ENCODE peak calls at places on chromosome X, in ten cellular contexts. D is adrenal gland, F is left ventricle myocardium inferior, S is SJSA1, W is colonic mucosa, Z is ovary, X is neuronal stem cell, C is endodermal cell, L is uterus, U is GM23338. T is an unnamed sample. For H3K4me1 and H3K27me3, the result is how much of the 10 kb centered on the place peaks cover.

GRCh38 chrX:26466387-26466786 is 250.4 kb downstream of the MAGEB5 start:
- DNase-seq in X (no peak), Z (no peak), C (no peak), L (no peak), U (no peak), S (no peak), W (no peak), D (no peak), F (no peak), T (no peak)

GRCh38 chrX:65874765-65875164 is 165.1 kb downstream of the VSIG4 start:
- DNase-seq in L (no peak), U (no peak), Z (no peak), F (no peak), W (no peak), D (no peak), C (no peak), S (no peak), X (no peak), T (no peak)

GRCh38 chrX:38220024-38220935 is at the start of gene SRPX:
- DNase-seq in X (peak), W (peak), C (peak), D (peak), S (peak), Z (peak), L (peak), F (peak), U (peak), T (peak)

GRCh38 chrX:29948653-29949052 is 266.7 kb upstream of the MAGEB2 start:
- DNase-seq in X (no peak), D (no peak), L (no peak), S (no peak), F (no peak), C (no peak), U (no peak), Z (no peak), W (no peak), T (no peak)

GRCh38 chrX:154730271-154730883 is 20.5 kb downstream of the GAB3 start:
- DNase-seq in S (no peak), F (peak), D (peak), X (no peak), W (no peak), C (no peak), L (peak), U (no peak), Z (no peak), T (peak)

GRCh38 chrX:64427787-64428186 is 32.5 kb upstream of the MTMR8 start:
- DNase-seq in Z (no peak), C (no peak), X (no peak), D (no peak), U (no peak), W (no peak), F (no peak), S (no peak), L (no peak), T (no peak)

GRCh38 chrX:71622347-71623104 is 4.2 kb upstream of the CXCR3 start:
- DNase-seq in W (peak), D (peak), L (peak), F (peak), C (peak), X (peak), Z (peak), S (no peak), U (peak), T (peak)

GRCh38 chrX:16666541-16666940 is 16.6 kb downstream of the S100G start:
- DNase-seq in F (no peak), U (no peak), L (no peak), D (no peak), W (no peak), C (peak), X (no peak), Z (no peak), S (peak), T (no peak)

GRCh38 chrX:153161952-153162351 is 17.1 kb upstream of the MAGEA1 start:
- DNase-seq in X (no peak), W (no peak), S (no peak), U (no peak), Z (no peak), C (no peak), D (no peak), L (no peak), F (no peak), T (no peak)

GRCh38 chrX:103211012-103211715 is 3.7 kb upstream of the BEX4 start:
- DNase-seq in S (peak), U (peak), C (peak), D (peak), F (no peak), W (peak), Z (no peak), X (peak), L (peak), T (peak)

GRCh38 chrX:69616520-69617203 is 749 bp downstream of the EDA start:
- DNase-seq in X (no peak), L (peak), D (peak), S (no peak), C (peak), U (peak), Z (peak), F (peak), W (peak), T (peak)

GRCh38 chrX:101291204-101291603 is at the start of gene TAF7L:
- DNase-seq in F (no peak), C (no peak), S (no peak), W (no peak), L (no peak), X (no peak), U (peak), D (no peak), Z (no peak), T (no peak)

GRCh38 chrX:45743081-45743533 is 542.4 kb upstream of the DIPK2B start:
- DNase-seq in F (no peak), Z (no peak), D (no peak), L (no peak), X (no peak), C (peak), W (no peak), U (peak), S (no peak), T (no peak)

GRCh38 chrX:99603076-99603814 is 806.8 kb downstream of the PCDH19 start:
- DNase-seq in L (no peak), F (no peak), Z (no peak), S (no peak), W (no peak), U (peak), D (no peak), X (no peak), C (no peak), T (no peak)

DNA sequence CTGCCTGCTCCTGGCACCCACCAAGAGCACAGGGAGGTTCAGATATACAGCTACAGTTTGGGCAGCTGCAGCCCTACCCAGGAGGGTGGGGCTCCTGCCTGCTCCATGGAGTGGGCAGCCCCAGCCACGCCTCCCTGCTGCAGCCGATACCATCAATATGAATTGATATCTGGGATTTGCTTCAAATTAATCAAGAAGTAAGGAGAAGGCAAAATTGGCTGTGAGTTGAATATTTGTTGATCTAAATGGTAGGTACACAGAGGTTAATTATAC is 31.2 kb upstream of the ZNF280C start:
- DNase-seq in L (no peak), S (no peak), F (no peak), Z (no peak), W (no peak), C (no peak), U (no peak), X (no peak), D (no peak), T (no peak)
- H3K4me3 ChIP-seq in L (no peak), S (no peak), F (no peak), Z (no peak), W (no peak), C (no peak), U (no peak), X (no peak), D (no peak), T (no peak)

GRCh38 chrX:2710496-2710895 is 19.4 kb downstream of the CD99 start:
- DNase-seq in D (no peak), W (no peak), U (peak), S (no peak), C (no peak), L (no peak), F (no peak), Z (no peak), X (no peak), T (no peak)
- H3K4me1 ChIP-seq in D (under half), W (under half), U (under half), S (under half), C (under half), L (under half), F (half or more), Z (under half), X (under half), T (under half)

GRCh38 chrX:644304-645023 is 13.9 kb downstream of the SHOX start:
- DNase-seq in W (peak), D (no peak), X (no peak), Z (no peak), F (no peak), S (no peak), U (peak), C (peak), L (no peak), T (no peak)

GRCh38 chrX:643911-644303 is 13.3 kb downstream of the SHOX start:
- DNase-seq in W (no peak), S (no peak), C (no peak), U (peak), L (no peak), D (no peak), X (no peak), F (no peak), Z (no peak), T (no peak)

GRCh38 chrX:645024-645376 is 14.4 kb downstream of the SHOX start:
- DNase-seq in C (peak), L (no peak), X (no peak), U (peak), F (no peak), W (peak), D (no peak), S (no peak), Z (no peak), T (no peak)

GRCh38 chrX:646796-647195 is 16.2 kb downstream of the SHOX start:
- DNase-seq in X (no peak), D (no peak), Z (no peak), C (no peak), L (no peak), F (no peak), W (no peak), U (no peak), S (no peak), T (no peak)

DNA sequence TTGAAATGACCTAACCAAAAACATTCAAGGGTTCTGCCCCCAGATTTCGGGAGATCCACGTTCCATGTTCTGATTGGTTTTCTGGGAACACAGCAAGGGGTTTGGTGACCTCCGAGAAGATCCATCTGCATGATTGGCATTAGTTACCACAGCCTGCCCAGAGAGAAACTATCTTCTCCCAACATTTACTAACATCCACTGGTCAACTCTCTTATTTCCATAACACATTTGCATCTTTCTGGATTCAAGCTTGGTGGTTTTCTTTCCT is 15.6 kb downstream of the SHOX start:
- DNase-seq in U (no peak), C (peak), W (no peak), L (no peak), S (no peak), Z (no peak), D (no peak), F (no peak), X (no peak), T (no peak)
- H3K27me3 ChIP-seq in U (half or more), C (half or more), W (under half), L (under half), S (under half), Z (under half), D (under half), F (half or more), X (under half), T (under half)

GRCh38 chrX:129193357-129193756 is 329.9 kb downstream of the SMARCA1 start:
- DNase-seq in U (no peak), Z (no peak), C (no peak), X (no peak), D (no peak), S (no peak), L (no peak), F (peak), W (peak), T (no peak)

DNA sequence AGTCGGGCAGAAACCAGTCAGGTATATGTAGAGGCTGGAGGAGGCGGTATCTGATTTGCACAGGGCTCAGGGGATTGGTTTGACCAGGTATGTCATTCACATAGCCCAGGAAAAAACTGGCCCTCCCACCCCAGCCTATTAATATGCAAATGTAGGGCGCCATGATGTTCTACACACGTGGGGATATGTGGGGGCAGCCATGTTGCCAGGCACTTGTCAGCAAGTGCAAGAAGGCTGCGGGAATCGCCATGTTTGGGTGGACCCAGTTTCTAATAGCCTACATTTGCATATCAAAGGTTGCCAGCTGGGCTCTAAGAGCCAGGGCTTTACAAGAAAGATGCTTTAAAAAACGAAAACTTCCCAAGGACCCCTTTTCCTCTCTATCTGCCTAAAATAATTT is 335.1 kb downstream of the SMARCA1 start:
- DNase-seq in C (peak), X (no peak), L (no peak), U (peak), S (no peak), D (no peak), F (no peak), Z (no peak), W (no peak), T (no peak)
- H3K4me3 ChIP-seq in C (no peak), X (no peak), L (no peak), U (no peak), S (no peak), D (no peak), F (no peak), Z (no peak), W (no peak), T (no peak)

GRCh38 chrX:19865567-19866363 is 21.6 kb downstream of the SH3KBP1 start:
- DNase-seq in S (no peak), C (no peak), W (no peak), U (no peak), L (no peak), D (no peak), F (no peak), Z (no peak), X (no peak), T (peak)

GRCh38 chrX:19863237-19864223 is 23.9 kb downstream of the SH3KBP1 start:
- DNase-seq in C (no peak), L (no peak), S (peak), D (no peak), F (no peak), W (no peak), U (no peak), X (no peak), Z (no peak), T (no peak)

GRCh38 chrX:19862634-19863236 is 24.7 kb downstream of the SH3KBP1 start:
- DNase-seq in D (no peak), C (no peak), Z (no peak), F (no peak), L (no peak), X (no peak), W (no peak), U (peak), S (no peak), T (no peak)

GRCh38 chrX:19866626-19867410 is 20.6 kb downstream of the SH3KBP1 start:
- DNase-seq in L (no peak), Z (no peak), D (no peak), W (no peak), S (no peak), U (no peak), F (no peak), X (no peak), C (no peak), T (no peak)

GRCh38 chrX:19864736-19865135 is 22.7 kb downstream of the SH3KBP1 start:
- DNase-seq in F (no peak), D (no peak), C (no peak), W (no peak), S (no peak), Z (no peak), X (no peak), U (no peak), L (no peak), T (no peak)
- H3K4me1 ChIP-seq in F (under half), D (under half), C (under half), W (under half), S (under half), Z (under half), X (under half), U (under half), L (under half), T (under half)

GRCh38 chrX:25144043-25144940 is 128.5 kb upstream of the ARX start:
- DNase-seq in C (peak), S (peak), Z (peak), X (peak), W (peak), F (peak), L (peak), U (peak), D (peak), T (peak)
- H3K27me3 ChIP-seq in C (under half), S (under half), Z (under half), X (under half), W (under half), F (under half), L (under half), U (under half), D (under half), T (under half)

GRCh38 chrX:27765718-27766117 is 42.1 kb upstream of the MAGEB10 start:
- DNase-seq in F (no peak), X (no peak), U (no peak), S (no peak), W (no peak), Z (no peak), D (no peak), L (no peak), C (no peak), T (no peak)
- H3K4me3 ChIP-seq in F (no peak), X (no peak), U (no peak), S (no peak), W (no peak), Z (no peak), D (no peak), L (no peak), C (no peak), T (no peak)

GRCh38 chrX:40086569-40087335 is 11.0 kb downstream of the BCOR start:
- DNase-seq in F (no peak), S (peak), Z (no peak), X (no peak), L (no peak), U (no peak), C (peak), D (no peak), W (no peak), T (no peak)
- H3K4me1 ChIP-seq in F (half or more), S (half or more), Z (under half), X (under half), L (under half), U (half or more), C (under half), D (under half), W (under half), T (half or more)